ENCODE peak calls at places on chromosome 21, in eight cellular contexts. R, K, X, W, P, F, S and Y are unnamed samples.

GRCh38 chr21:19704832-19705231 is 1293.4 kb upstream of the NCAM2 start:
- DNase-seq in R (no peak), K (no peak), X (no peak), W (no peak), P (no peak), F (no peak), S (no peak), Y (no peak)

GRCh38 chr21:33949516-33950424 is 34.2 kb upstream of the ATP5PO start:
- DNase-seq in R (peak; percentile 33), K (no peak), X (no peak), W (no peak), P (no peak), F (no peak), S (no peak), Y (no peak)

GRCh38 chr21:26842976-26843911 is 2.0 kb downstream of the ADAMTS1 start:
- DNase-seq in R (no peak), K (peak; percentile 96), X (no peak), W (peak; percentile 75), P (peak; percentile 95), F (no peak), S (peak; percentile 86), Y (peak; percentile 94)

GRCh38 chr21:40714516-40714915 is 132.4 kb downstream of the DSCAM start:
- DNase-seq in R (no peak), K (no peak), X (no peak), W (no peak), P (no peak), F (no peak), S (no peak), Y (no peak)

GRCh38 chr21:38487906-38488639 is 10.2 kb downstream of the ERG start:
- DNase-seq in R (no peak), K (no peak), X (peak; percentile 64), W (no peak), P (no peak), F (no peak), S (no peak), Y (no peak)

GRCh38 chr21:29074007-29074376 is 544 bp upstream of the CCT8 start:
- DNase-seq in R (no peak), K (no peak), X (peak; percentile 44), W (no peak), P (no peak), F (no peak), S (no peak), Y (no peak)

GRCh38 chr21:34867785-34868184 is 181.3 kb downstream of the RUNX1 start:
- DNase-seq in R (no peak), K (no peak), X (no peak), W (no peak), P (no peak), F (no peak), S (no peak), Y (no peak)

GRCh38 chr21:15895142-15896106 is 165.6 kb downstream of the USP25 start:
- DNase-seq in R (no peak), K (no peak), X (no peak), W (no peak), P (peak; percentile 52), F (no peak), S (no peak), Y (no peak)

GRCh38 chr21:31624961-31625491 is 34.5 kb upstream of the SOD1 start:
- DNase-seq in R (no peak), K (no peak), X (no peak), W (no peak), P (no peak), F (no peak), S (no peak), Y (no peak)

GRCh38 chr21:44572959-44573583 is 458 bp upstream of the KRTAP10-4 start:
- DNase-seq in R (no peak), K (peak; percentile 37), X (no peak), W (no peak), P (no peak), F (no peak), S (no peak), Y (no peak)

GRCh38 chr21:42636535-42636914 is 16.9 kb upstream of the PDE9A start:
- DNase-seq in R (no peak), K (no peak), X (no peak), W (no peak), P (no peak), F (no peak), S (no peak), Y (no peak)

GRCh38 chr21:23249760-23250159 is 2251.6 kb downstream of the NCAM2 start:
- DNase-seq in R (no peak), K (no peak), X (no peak), W (no peak), P (no peak), F (no peak), S (no peak), Y (no peak)

GRCh38 chr21:26513212-26513611 is 59.9 kb downstream of the CYYR1 start:
- DNase-seq in R (no peak), K (no peak), X (no peak), W (no peak), P (peak; percentile 90), F (no peak), S (no peak), Y (no peak)

GRCh38 chr21:16976132-16976666 is 536.6 kb upstream of the CXADR start:
- DNase-seq in R (no peak), K (no peak), X (no peak), W (no peak), P (no peak), F (no peak), S (no peak), Y (no peak)

GRCh38 chr21:30129246-30129645 is 37.4 kb downstream of the CLDN17 start:
- DNase-seq in R (no peak), K (no peak), X (no peak), W (no peak), P (no peak), F (no peak), S (no peak), Y (no peak)